ENCODE peak calls at places on chromosomes 13 and 19, in four cellular contexts. One of them, this sample, is unnamed.

GRCh38 chr19:33214621-33215020 is 11.0 kb downstream of the SLC7A10 start:
- DNase-seq in GM23338: peak; percentile 80
- DNase-seq in ascending aorta: no peak
- DNase-seq in cardiac muscle cell: peak; percentile 59
- DNase-seq in this sample: peak; percentile 24

GRCh38 chr19:51692065-51692915 is 840 bp upstream of the SPACA6 start:
- DNase-seq in GM23338: no peak
- DNase-seq in cardiac muscle cell: no peak
- DNase-seq in ascending aorta: no peak
- DNase-seq in this sample: no peak

GRCh38 chr19:35715981-35716734 is 1.6 kb upstream of the KMT2B start:
- DNase-seq in GM23338: peak; percentile 41
- DNase-seq in cardiac muscle cell: peak; percentile 72
- DNase-seq in ascending aorta: no peak
- DNase-seq in this sample: peak; percentile 29

GRCh38 chr13:30705672-30706071 is 29.7 kb upstream of the ALOX5AP start:
- DNase-seq in GM23338: no peak
- DNase-seq in cardiac muscle cell: no peak
- DNase-seq in ascending aorta: no peak
- DNase-seq in this sample: no peak

GRCh38 chr13:51284339-51284738 is 55.2 kb upstream of the SERPINE3 start:
- DNase-seq in cardiac muscle cell: no peak
- DNase-seq in ascending aorta: no peak
- DNase-seq in GM23338: no peak
- DNase-seq in this sample: no peak

GRCh38 chr19:44796701-44797115 is 12.2 kb upstream of the BCAM start:
- DNase-seq in cardiac muscle cell: peak; percentile 52
- DNase-seq in ascending aorta: no peak
- DNase-seq in GM23338: peak; percentile 73
- DNase-seq in this sample: no peak

GRCh38 chr13:30114586-30115256 is 192.6 kb downstream of the KATNAL1 start:
- DNase-seq in GM23338: peak; percentile 93
- DNase-seq in ascending aorta: peak; percentile 56
- DNase-seq in cardiac muscle cell: peak; percentile 93
- DNase-seq in this sample: peak; percentile 88

GRCh38 chr13:40272776-40273139 is 393.7 kb downstream of the FOXO1 start:
- DNase-seq in cardiac muscle cell: no peak
- DNase-seq in GM23338: no peak
- DNase-seq in ascending aorta: no peak
- DNase-seq in this sample: no peak

GRCh38 chr19:2791440-2791839 is 6.1 kb downstream of the THOP1 start:
- DNase-seq in GM23338: peak; percentile 26
- DNase-seq in ascending aorta: no peak
- DNase-seq in cardiac muscle cell: no peak
- DNase-seq in this sample: no peak

GRCh38 chr19:13505761-13506549 is at the start of gene CACNA1A:
- DNase-seq in cardiac muscle cell: peak; percentile 69
- DNase-seq in ascending aorta: no peak
- DNase-seq in GM23338: peak; percentile 73
- DNase-seq in this sample: no peak

GRCh38 chr19:13707901-13708300 is 56.4 kb upstream of the MRI1 start:
- DNase-seq in ascending aorta: no peak
- DNase-seq in GM23338: no peak
- DNase-seq in cardiac muscle cell: no peak
- DNase-seq in this sample: no peak

GRCh38 chr19:55699221-55699620 is 24.2 kb downstream of the EPN1 start:
- DNase-seq in cardiac muscle cell: no peak
- DNase-seq in GM23338: no peak
- DNase-seq in ascending aorta: no peak
- DNase-seq in this sample: no peak

GRCh38 chr19:4742717-4743646 is 19.3 kb upstream of the DPP9 start:
- DNase-seq in ascending aorta: no peak
- DNase-seq in GM23338: peak; percentile 65
- DNase-seq in cardiac muscle cell: no peak
- DNase-seq in this sample: no peak

GRCh38 chr19:57816652-57817051 is 1.9 kb upstream of the ZNF552 start:
- DNase-seq in cardiac muscle cell: no peak
- DNase-seq in ascending aorta: no peak
- DNase-seq in GM23338: peak; percentile 27
- DNase-seq in this sample: no peak

GRCh38 chr19:38046254-38047047 is 139.4 kb downstream of the SIPA1L3 start:
- DNase-seq in ascending aorta: no peak
- DNase-seq in GM23338: no peak
- DNase-seq in cardiac muscle cell: no peak
- DNase-seq in this sample: no peak

GRCh38 chr13:41388143-41388881 is 69.0 kb upstream of the RGCC start:
- DNase-seq in GM23338: no peak
- DNase-seq in ascending aorta: no peak
- DNase-seq in cardiac muscle cell: no peak
- DNase-seq in this sample: no peak

GRCh38 chr19:6828698-6829633 is 56.5 kb downstream of the VAV1 start:
- DNase-seq in cardiac muscle cell: no peak
- DNase-seq in ascending aorta: no peak
- DNase-seq in GM23338: peak; percentile 83
- DNase-seq in this sample: no peak

GRCh38 chr13:91232716-91233115 is 114.8 kb upstream of the MIR17HG start:
- DNase-seq in ascending aorta: no peak
- DNase-seq in GM23338: no peak
- DNase-seq in cardiac muscle cell: no peak
- DNase-seq in this sample: no peak

GRCh38 chr13:62747629-62748028 is 1332.0 kb upstream of the PCDH20 start:
- DNase-seq in cardiac muscle cell: no peak
- DNase-seq in GM23338: no peak
- DNase-seq in ascending aorta: no peak
- DNase-seq in this sample: no peak

DNA sequence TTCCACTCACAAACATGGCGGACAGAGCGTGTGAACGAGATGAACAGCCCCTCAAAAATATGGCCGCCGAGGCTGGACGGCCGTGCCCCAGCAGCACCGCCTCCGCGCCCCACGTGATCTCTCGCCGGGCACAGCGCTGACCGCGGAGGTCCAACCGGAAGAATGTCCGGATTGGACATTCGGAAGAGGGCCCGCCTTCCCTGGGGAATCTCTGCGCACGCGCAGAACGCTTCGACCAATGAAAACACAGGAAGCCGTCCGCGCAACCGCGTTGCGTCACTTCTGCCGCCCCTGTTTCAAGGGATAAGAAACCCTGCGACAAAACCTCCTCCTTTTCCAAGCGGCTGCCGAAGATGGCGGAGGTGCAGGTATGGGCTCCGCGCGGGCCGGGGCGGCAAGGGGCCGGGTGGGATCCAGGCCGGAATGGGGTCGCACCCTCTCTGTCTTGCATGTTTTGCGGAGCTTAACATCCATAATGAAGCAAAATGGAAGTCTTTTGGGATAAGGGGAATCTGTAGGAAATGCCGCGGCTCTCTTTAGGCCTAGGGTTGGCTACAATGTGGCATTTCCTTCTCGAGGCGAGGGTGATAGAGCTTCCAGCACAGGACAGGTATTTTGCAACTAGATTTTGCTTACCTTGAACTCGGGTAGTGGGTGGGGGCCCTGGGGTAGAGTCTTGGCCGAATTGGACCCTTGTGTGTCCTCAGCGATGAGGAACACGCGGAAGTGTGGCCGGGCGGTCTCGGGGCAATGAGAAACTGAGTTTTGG is at the start of gene RPL13A:
- DNase-seq in cardiac muscle cell: peak; percentile 100
- DNase-seq in ascending aorta: peak; percentile 97
- DNase-seq in GM23338: peak; percentile 99
- DNase-seq in this sample: peak; percentile 100
- H3K4me3 ChIP-seq in cardiac muscle cell: peak within 1 kb of the TSS; percentile 83
- H3K4me3 ChIP-seq in ascending aorta: peak within 1 kb of the TSS; percentile 97
- H3K4me3 ChIP-seq in GM23338: peak within 1 kb of the TSS; percentile 95
- H3K4me3 ChIP-seq in this sample: peak within 1 kb of the TSS; percentile 98

GRCh38 chr13:97262058-97262457 is 39.9 kb downstream of the MBNL2 start:
- DNase-seq in cardiac muscle cell: no peak
- DNase-seq in ascending aorta: no peak
- DNase-seq in GM23338: no peak
- DNase-seq in this sample: no peak

GRCh38 chr13:97257800-97258799 is 36.0 kb downstream of the MBNL2 start:
- DNase-seq in cardiac muscle cell: no peak
- DNase-seq in GM23338: peak; percentile 79
- DNase-seq in ascending aorta: peak; percentile 18
- DNase-seq in this sample: peak; percentile 41

GRCh38 chr13:97261254-97262015 is 39.3 kb downstream of the MBNL2 start:
- DNase-seq in cardiac muscle cell: no peak
- DNase-seq in ascending aorta: no peak
- DNase-seq in GM23338: no peak
- DNase-seq in this sample: no peak

GRCh38 chr13:97258801-97259200 is 36.7 kb downstream of the MBNL2 start:
- DNase-seq in ascending aorta: no peak
- DNase-seq in cardiac muscle cell: no peak
- DNase-seq in GM23338: no peak
- DNase-seq in this sample: no peak

GRCh38 chr13:97259787-97260641 is 37.9 kb downstream of the MBNL2 start:
- DNase-seq in GM23338: no peak
- DNase-seq in ascending aorta: no peak
- DNase-seq in cardiac muscle cell: no peak
- DNase-seq in this sample: peak; percentile 76
- H3K4me1 ChIP-seq in GM23338: peaks cover 30% of the 10 kb centered on the region
- H3K4me1 ChIP-seq in ascending aorta: peaks cover 66% of the 10 kb centered on the region
- H3K4me1 ChIP-seq in cardiac muscle cell: peaks cover 29% of the 10 kb centered on the region
- H3K4me1 ChIP-seq in this sample: peaks cover 31% of the 10 kb centered on the region

DNA sequence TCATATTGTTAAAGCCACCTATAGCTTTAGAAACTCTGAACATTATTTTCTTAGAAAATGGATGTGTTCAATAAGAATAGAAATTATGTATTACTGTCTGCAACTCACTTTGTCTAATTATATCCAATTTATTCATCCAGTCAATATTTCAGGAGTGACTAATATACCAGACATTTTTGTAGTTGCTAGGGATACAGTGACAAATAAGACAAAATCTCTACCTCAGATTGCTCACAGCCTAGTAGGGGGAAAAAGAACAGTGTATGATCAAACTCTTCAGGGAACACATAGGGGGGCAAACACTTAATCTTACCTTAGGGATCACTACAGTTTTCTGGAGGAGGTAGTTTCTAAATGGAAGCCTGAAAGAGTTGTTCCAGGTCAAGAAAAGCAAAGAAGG is 8.6 kb downstream of the BRCA2 start:
- DNase-seq in ascending aorta: no peak
- DNase-seq in GM23338: no peak
- DNase-seq in cardiac muscle cell: no peak
- DNase-seq in this sample: no peak
- H3K27ac ChIP-seq in ascending aorta: no peak overlapping the region
- H3K27ac ChIP-seq in GM23338: no peak overlapping the region
- H3K27ac ChIP-seq in cardiac muscle cell: no peak overlapping the region
- H3K27ac ChIP-seq in this sample: no peak overlapping the region

GRCh38 chr13:48489666-48490065 is 43.2 kb downstream of the RCBTB2 start:
- DNase-seq in ascending aorta: no peak
- DNase-seq in cardiac muscle cell: no peak
- DNase-seq in GM23338: no peak
- DNase-seq in this sample: no peak

GRCh38 chr13:48493076-48493765 is 39.7 kb downstream of the RCBTB2 start:
- DNase-seq in cardiac muscle cell: no peak
- DNase-seq in GM23338: no peak
- DNase-seq in ascending aorta: no peak
- DNase-seq in this sample: no peak

GRCh38 chr13:48490241-48490640 is 42.6 kb downstream of the RCBTB2 start:
- DNase-seq in ascending aorta: no peak
- DNase-seq in GM23338: no peak
- DNase-seq in cardiac muscle cell: no peak
- DNase-seq in this sample: no peak

GRCh38 chr13:48492123-48493075 is 40.5 kb downstream of the RCBTB2 start:
- DNase-seq in GM23338: no peak
- DNase-seq in cardiac muscle cell: peak; percentile 11
- DNase-seq in ascending aorta: peak; percentile 47
- DNase-seq in this sample: peak; percentile 58

DNA sequence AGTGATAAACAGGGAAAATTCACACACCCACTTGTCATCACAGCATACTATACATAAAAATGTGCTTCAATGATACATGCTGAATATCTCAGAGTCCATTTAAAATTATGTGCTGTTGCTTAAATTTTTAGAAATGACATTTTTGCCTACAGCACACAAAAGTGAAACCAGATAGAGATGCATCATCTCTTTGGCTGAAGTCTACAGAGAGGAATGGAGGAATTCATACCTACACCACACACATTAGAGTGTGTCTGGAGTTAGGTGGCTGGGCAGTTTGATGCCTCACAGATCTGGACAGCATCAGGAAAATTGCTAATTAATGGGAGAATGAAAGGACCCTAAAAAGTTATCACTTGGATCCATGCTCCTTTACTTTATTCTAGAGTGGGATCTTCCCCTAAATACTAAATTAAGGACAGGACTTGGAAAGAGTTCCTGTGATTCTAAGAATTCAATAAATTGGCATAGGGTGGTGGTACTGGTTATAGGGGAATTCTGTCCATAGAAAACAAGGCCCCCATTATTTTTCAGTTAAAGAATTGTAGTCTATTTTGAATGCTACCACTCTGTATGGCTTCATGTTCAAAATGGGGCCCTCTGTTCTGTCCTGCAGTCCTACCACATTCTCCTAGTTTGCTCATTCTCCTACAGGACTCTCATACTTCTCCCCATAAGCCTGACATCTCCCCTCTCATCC is 41.3 kb downstream of the RCBTB2 start:
- DNase-seq in cardiac muscle cell: no peak
- DNase-seq in ascending aorta: no peak
- DNase-seq in GM23338: no peak
- DNase-seq in this sample: no peak
- H3K4me3 ChIP-seq in cardiac muscle cell: no peak overlapping the region
- H3K4me3 ChIP-seq in ascending aorta: peak overlapping the region; percentile 8
- H3K4me3 ChIP-seq in GM23338: no peak overlapping the region
- H3K4me3 ChIP-seq in this sample: no peak overlapping the region

This sample was measured in small intestine.